ENCODE peak calls at places on chromosomes 11 and 22, in five cellular contexts. U, A, K, R and X are unnamed samples. For H3K9me3, the result is how much of the 10 kb centered on the place peaks cover.

GRCh38 chr11:120219157-120219934 is 8.5 kb downstream of the OAF start:
- DNase-seq in U (no peak), A (no peak), K (no peak), R (no peak), X (no peak)

GRCh38 chr11:93791493-93791892 is 7.4 kb downstream of the MED17 start:
- DNase-seq in U (no peak), A (no peak), K (no peak), R (no peak), X (no peak)

GRCh38 chr11:17687946-17688670 is 31.3 kb upstream of the MYOD1 start:
- DNase-seq in U (no peak), A (no peak), K (no peak), R (no peak), X (no peak)

GRCh38 chr11:38460901-38461300 is 1862.9 kb upstream of the RAG2 start:
- DNase-seq in U (no peak), A (no peak), K (no peak), R (no peak), X (no peak)

GRCh38 chr11:86274503-86274902 is 27.5 kb upstream of the HIKESHI start:
- DNase-seq in U (no peak), A (peak), K (no peak), R (no peak), X (no peak)

GRCh38 chr11:13487661-13488030 is 8.2 kb downstream of the PTH start:
- DNase-seq in U (no peak), A (no peak), K (no peak), R (no peak), X (no peak)

GRCh38 chr11:44983786-44984185 is 33.1 kb upstream of the TP53I11 start:
- DNase-seq in U (no peak), A (no peak), K (no peak), R (no peak), X (no peak)

GRCh38 chr22:41966607-41967240 is 2.5 kb upstream of the SEPTIN3 start:
- DNase-seq in U (peak), A (peak), K (no peak), R (no peak), X (no peak)

GRCh38 chr11:13427440-13427839 is 35.6 kb downstream of the BTBD10 start:
- DNase-seq in U (no peak), A (no peak), K (no peak), R (no peak), X (no peak)

GRCh38 chr11:18299724-18300123 is 22.2 kb downstream of the HPS5 start:
- DNase-seq in U (no peak), A (no peak), K (no peak), R (no peak), X (no peak)

GRCh38 chr22:29000225-29000556 is 61.4 kb downstream of the C22orf31 start:
- DNase-seq in U (no peak), A (no peak), K (no peak), R (no peak), X (no peak)

GRCh38 chr11:43842021-43842420 is 38.6 kb upstream of the ALKBH3 start:
- DNase-seq in U (no peak), A (no peak), K (no peak), R (no peak), X (no peak)

GRCh38 chr22:35409783-35410662 is 10.1 kb downstream of the MCM5 start:
- DNase-seq in U (peak), A (no peak), K (no peak), R (no peak), X (no peak)

GRCh38 chr11:34271727-34272126 is 86.1 kb downstream of the ABTB2 start:
- DNase-seq in U (no peak), A (no peak), K (no peak), R (no peak), X (no peak)

GRCh38 chr11:74380746-74381439 is 17.3 kb downstream of the PGM2L1 start:
- DNase-seq in U (peak), A (no peak), K (no peak), R (no peak), X (no peak)

GRCh38 chr11:77113382-77114088 is 10.9 kb downstream of the OMP start:
- DNase-seq in U (no peak), A (peak), K (no peak), R (no peak), X (no peak)

GRCh38 chr22:35728639-35729308 is 11.1 kb downstream of the APOL5 start:
- DNase-seq in U (peak), A (no peak), K (no peak), R (no peak), X (no peak)

DNA sequence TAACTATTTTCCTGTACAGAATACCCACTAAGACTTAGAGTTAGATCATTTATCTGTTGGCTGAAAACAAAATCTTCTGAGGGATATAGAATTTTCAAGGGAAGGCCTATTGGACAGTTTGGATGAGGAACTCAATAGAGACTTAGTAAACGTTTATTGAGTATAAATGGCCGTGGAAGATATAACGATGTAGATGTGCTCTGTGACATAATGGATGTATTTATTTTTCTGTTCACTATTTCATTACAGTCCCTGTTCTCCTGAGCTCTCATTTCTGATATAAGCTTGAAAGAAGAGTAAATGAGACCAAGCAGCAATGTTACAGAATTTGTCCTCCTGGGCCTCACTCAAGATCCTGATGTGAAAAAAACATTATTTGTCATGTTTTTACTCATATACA is at the start of gene OR4A16:
- DNase-seq in U (no peak), A (no peak), K (no peak), R (no peak), X (no peak)
- H3K9me3 ChIP-seq in U (under half), A (under half), K (under half), R (under half), X (under half)

DNA sequence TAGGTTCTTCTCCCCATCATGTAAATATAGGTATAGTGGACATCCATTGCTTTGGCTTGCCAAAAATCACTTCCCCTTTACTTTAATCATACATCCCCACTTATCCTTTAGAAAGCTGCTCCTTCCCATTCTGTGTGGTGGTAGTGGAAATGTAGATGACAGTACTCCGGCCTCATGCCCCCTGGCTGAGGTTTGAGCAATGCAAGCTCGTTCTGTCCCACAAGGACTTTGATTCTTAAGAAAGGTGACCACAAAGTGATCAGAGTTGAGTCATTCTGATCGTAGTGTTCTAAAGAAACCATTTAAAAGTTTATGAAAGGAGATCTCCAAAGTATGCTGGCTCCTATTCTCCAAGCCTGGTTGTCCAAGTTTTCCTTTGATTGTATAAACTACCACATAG is 10.9 kb downstream of the TUG1 start:
- DNase-seq in U (no peak), A (no peak), K (no peak), R (no peak), X (no peak)
- H3K9me3 ChIP-seq in U (under half), A (under half), K (under half), R (half or more), X (under half)

GRCh38 chr22:48743601-48744282 is 1083.9 kb downstream of the BRD1 start:
- DNase-seq in U (no peak), A (no peak), K (no peak), R (no peak), X (no peak)
- H3K9me3 ChIP-seq in U (under half), A (under half), K (under half), R (under half), X (under half)

GRCh38 chr22:11616811-11617210 is 3911.2 kb upstream of the OR11H1 start:
- DNase-seq in U (no peak), A (no peak), K (no peak), R (no peak), X (no peak)
- H3K9me3 ChIP-seq in U (half or more), A (under half), K (under half), R (under half), X (under half)

DNA sequence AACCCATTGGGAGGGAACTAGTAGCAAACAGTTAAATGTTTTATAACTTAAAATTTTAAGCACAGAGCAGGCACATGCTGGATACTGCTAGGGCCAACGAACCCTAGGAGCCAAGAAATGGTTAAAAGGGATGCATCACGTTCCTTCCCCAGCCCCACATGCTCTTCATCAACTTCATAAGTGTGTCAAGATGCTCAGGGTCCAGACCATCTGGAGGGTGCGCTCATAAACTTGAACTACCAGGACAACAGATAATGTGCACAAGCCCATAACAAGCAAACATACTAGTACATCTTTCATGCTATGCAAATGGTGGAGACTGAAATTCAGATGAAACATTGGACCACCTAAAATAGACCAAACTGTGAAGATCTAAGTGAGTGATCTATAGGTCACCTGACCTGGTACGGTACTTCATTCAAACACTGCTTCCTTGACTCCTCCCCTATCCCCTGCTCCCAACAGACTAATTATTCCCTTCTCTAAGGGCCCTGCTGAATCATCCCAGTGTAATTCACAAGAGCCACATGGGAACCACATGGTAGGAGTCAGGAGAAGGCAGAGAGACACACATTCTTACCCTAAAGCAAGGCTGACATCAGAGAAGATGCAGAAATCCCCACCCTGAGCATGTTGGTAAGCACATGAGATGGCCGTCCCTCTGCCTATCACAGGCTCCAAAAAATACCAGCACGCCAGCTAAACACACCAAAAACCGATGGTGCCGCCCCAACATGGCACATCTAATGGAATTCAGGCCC is 83.9 kb downstream of the ETS1 start:
- DNase-seq in U (no peak), A (no peak), K (no peak), R (peak), X (peak)
- H3K9me3 ChIP-seq in U (under half), A (under half), K (under half), R (under half), X (under half)

GRCh38 chr11:123439616-123440015 is 9.5 kb downstream of the GRAMD1B start:
- DNase-seq in U (no peak), A (no peak), K (no peak), R (no peak), X (no peak)

GRCh38 chr11:123438191-123438627 is 8.1 kb downstream of the GRAMD1B start:
- DNase-seq in U (no peak), A (no peak), K (no peak), R (no peak), X (no peak)

GRCh38 chr11:123443851-123444623 is 14.0 kb downstream of the GRAMD1B start:
- DNase-seq in U (no peak), A (no peak), K (no peak), R (no peak), X (no peak)

GRCh38 chr11:123437236-123437979 is 7.3 kb downstream of the GRAMD1B start:
- DNase-seq in U (no peak), A (no peak), K (no peak), R (no peak), X (no peak)

GRCh38 chr11:123441161-123441560 is 11.1 kb downstream of the GRAMD1B start:
- DNase-seq in U (no peak), A (no peak), K (no peak), R (no peak), X (no peak)
- H3K9me3 ChIP-seq in U (under half), A (under half), K (under half), R (under half), X (under half)

GRCh38 chr11:54927704-54928103 is 221.1 kb downstream of the OR4A5 start:
- DNase-seq in U (no peak), A (no peak), K (no peak), R (no peak), X (no peak)
- H3K9me3 ChIP-seq in U (half or more), A (under half), K (under half), R (under half), X (under half)

GRCh38 chr11:133549796-133550195 is 17.5 kb upstream of the OPCML start:
- DNase-seq in U (no peak), A (no peak), K (no peak), R (no peak), X (no peak)

GRCh38 chr11:133548641-133549040 is 16.3 kb upstream of the OPCML start:
- DNase-seq in U (no peak), A (no peak), K (no peak), R (no peak), X (no peak)

GRCh38 chr11:133545199-133545709 is 13.0 kb upstream of the OPCML start:
- DNase-seq in U (no peak), A (no peak), K (no peak), R (no peak), X (no peak)

GRCh38 chr11:133552938-133553337 is 20.6 kb upstream of the OPCML start:
- DNase-seq in U (no peak), A (no peak), K (no peak), R (no peak), X (no peak)

DNA sequence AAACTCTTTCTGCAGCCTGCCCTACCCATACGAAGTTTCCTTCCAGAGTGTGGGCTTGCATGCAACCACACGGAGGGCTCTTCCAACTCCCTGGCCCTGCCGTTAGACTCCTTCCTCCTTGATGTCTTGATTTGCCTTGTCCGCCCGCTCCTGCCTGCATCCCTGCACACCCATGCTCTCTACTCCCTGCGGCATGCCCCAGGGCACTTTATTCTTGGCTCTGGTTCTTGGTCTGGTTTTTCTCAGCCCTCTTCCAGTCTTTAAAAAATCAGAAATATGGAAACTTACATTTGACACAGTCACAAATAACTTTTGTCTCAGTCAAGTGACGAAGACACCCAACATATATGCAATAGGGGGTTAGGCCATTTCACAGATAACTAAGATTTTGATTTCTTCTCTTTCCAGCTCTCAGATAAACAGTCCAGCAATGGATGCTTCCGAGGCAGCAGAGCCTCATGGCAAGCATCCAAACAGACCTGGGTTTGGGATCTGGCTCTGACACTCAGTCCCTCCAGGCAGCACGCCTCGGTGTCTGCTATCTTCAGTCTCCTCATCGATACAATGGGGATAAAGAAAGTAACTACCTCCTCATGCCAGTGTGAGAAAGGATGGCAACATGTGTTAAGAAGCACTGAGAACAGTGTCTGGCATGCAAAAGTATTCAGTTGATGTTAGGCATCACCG is 15.7 kb upstream of the OPCML start:
- DNase-seq in U (no peak), A (no peak), K (no peak), R (no peak), X (no peak)
- H3K9me3 ChIP-seq in U (under half), A (under half), K (under half), R (under half), X (under half)

GRCh38 chr11:50074161-50074560 is 41.5 kb downstream of the OR4C45 start:
- DNase-seq in U (no peak), A (no peak), K (no peak), R (no peak), X (no peak)
- H3K9me3 ChIP-seq in U (under half), A (under half), K (under half), R (under half), X (under half)

DNA sequence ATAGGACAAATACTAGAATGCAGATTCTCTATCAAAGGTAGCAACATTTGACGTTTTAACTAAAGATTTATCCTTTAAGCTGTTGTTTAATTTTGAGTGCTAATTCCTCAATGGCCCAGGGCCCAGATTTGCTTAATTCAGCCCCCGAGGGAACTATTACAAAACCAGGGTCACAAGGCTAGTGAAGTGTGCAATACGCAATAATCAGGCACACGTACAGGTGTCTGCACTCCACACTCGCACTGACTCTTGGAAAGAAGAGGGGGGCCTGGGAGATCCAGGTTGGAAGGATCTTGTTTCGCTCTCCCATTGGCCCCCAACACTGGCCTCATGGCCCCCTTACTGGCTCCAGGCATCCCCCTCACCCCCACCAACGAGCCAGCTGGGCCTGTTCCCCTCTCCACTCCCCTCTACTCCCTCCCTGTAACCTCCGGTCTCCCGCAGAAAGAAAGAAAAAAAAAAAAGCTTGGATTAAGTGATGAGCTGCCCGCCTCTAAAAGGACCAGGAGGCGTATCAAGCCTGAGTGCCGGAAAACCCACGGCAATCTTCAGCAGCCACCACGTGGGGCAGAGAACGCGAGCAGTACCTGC is 2.2 kb upstream of the KIRREL3 start:
- DNase-seq in U (no peak), A (no peak), K (no peak), R (no peak), X (no peak)
- H3K9me3 ChIP-seq in U (under half), A (under half), K (under half), R (under half), X (under half)